ENCODE peak calls at places on chromosomes 5 and 9, in five cellular contexts. K is uterus, I is breast epithelium, O is testis, D is esophagus muscularis mucosa. B is an unnamed sample.
A peak's percentile ranks its signal among the peaks of the same experiment; 100 is the strongest.

GRCh38 chr5:107474724-107475489 is 195.8 kb downstream of the EFNA5 start:
- DNase-seq in K (no peak), I (no peak), D (no peak), O (no peak), B (no peak)

GRCh38 chr9:93174976-93175375 is 9.0 kb upstream of the WNK2 start:
- DNase-seq in D (no peak), O (no peak), I (no peak), K (no peak), B (no peak)

GRCh38 chr5:17405976-17406876 is 91.8 kb upstream of the TAF11L2 start:
- DNase-seq in K (no peak), D (peak; percentile 10), O (no peak), I (no peak), B (no peak)

GRCh38 chr9:129225815-129226214 is 47.8 kb upstream of the IER5L start:
- DNase-seq in K (peak; percentile 81), I (no peak), O (peak; percentile 47), D (no peak), B (peak; percentile 60)

GRCh38 chr5:54621048-54621447 is 103.5 kb downstream of the SNX18 start:
- DNase-seq in K (no peak), I (no peak), O (no peak), D (no peak), B (no peak)

GRCh38 chr5:87944553-87945320 is 323.9 kb downstream of the TMEM161B start:
- DNase-seq in O (no peak), I (no peak), K (peak; percentile 37), D (no peak), B (no peak)

GRCh38 chr9:70761139-70761538 is 346.7 kb upstream of the KLF9 start:
- DNase-seq in O (no peak), I (no peak), K (no peak), D (no peak), B (no peak)

GRCh38 chr5:152864993-152865392 is 459.9 kb upstream of the NMUR2 start:
- DNase-seq in O (no peak), K (no peak), I (no peak), D (no peak), B (no peak)

GRCh38 chr5:155418960-155419579 is 405.5 kb downstream of the KIF4B start:
- DNase-seq in D (no peak), O (no peak), K (no peak), I (no peak), B (no peak)

GRCh38 chr9:123478160-123478559 is 122.2 kb downstream of the CRB2 start:
- DNase-seq in O (no peak), I (no peak), K (no peak), D (no peak), B (no peak)

GRCh38 chr5:134240421-134240962 is 14.6 kb upstream of the PPP2CA start:
- DNase-seq in I (no peak), O (peak; percentile 26), K (no peak), D (no peak), B (no peak)

GRCh38 chr5:9646843-9647242 is 16.7 kb upstream of the TAS2R1 start:
- DNase-seq in O (no peak), D (no peak), K (no peak), I (no peak), B (no peak)

GRCh38 chr5:83636141-83636540 is 84.5 kb downstream of the HAPLN1 start:
- DNase-seq in O (no peak), D (no peak), I (no peak), K (no peak), B (no peak)

GRCh38 chr5:134371834-134372340 is 518 bp downstream of the UBE2B start:
- DNase-seq in D (no peak), K (peak; percentile 36), I (peak; percentile 48), O (peak; percentile 70), B (peak; percentile 61)

GRCh38 chr9:109986423-109987055 is 206.5 kb downstream of the PALM2AKAP2 start:
- DNase-seq in I (no peak), D (no peak), K (no peak), O (no peak), B (no peak)

GRCh38 chr9:16396389-16396788 is 474.1 kb downstream of the BNC2 start:
- DNase-seq in D (no peak), I (no peak), O (no peak), K (no peak), B (no peak)

GRCh38 chr5:52837068-52837467 is 49.4 kb downstream of the ITGA1 start:
- DNase-seq in D (no peak), I (no peak), O (no peak), K (peak; percentile 46), B (no peak)

GRCh38 chr5:36698031-36698430 is 91.6 kb downstream of the SLC1A3 start:
- DNase-seq in D (no peak), I (no peak), O (no peak), K (no peak), B (no peak)

GRCh38 chr9:27368317-27368985 is 71.5 kb upstream of the EQTN start:
- DNase-seq in I (no peak), O (peak; percentile 48), K (peak; percentile 55), D (no peak), B (no peak)

GRCh38 chr5:72320022-72320898 is at the start of the genes MRPS27 and PTCD2:
- DNase-seq in K (peak; percentile 97), O (peak; percentile 98), I (peak; percentile 92), D (peak; percentile 98), B (peak; percentile 97)
- TF ChIP-seq POLR2A in K (peak; percentile 42), O (no peak), I (peak; percentile 17), D (peak; percentile 5), B (peak; percentile 55)

DNA sequence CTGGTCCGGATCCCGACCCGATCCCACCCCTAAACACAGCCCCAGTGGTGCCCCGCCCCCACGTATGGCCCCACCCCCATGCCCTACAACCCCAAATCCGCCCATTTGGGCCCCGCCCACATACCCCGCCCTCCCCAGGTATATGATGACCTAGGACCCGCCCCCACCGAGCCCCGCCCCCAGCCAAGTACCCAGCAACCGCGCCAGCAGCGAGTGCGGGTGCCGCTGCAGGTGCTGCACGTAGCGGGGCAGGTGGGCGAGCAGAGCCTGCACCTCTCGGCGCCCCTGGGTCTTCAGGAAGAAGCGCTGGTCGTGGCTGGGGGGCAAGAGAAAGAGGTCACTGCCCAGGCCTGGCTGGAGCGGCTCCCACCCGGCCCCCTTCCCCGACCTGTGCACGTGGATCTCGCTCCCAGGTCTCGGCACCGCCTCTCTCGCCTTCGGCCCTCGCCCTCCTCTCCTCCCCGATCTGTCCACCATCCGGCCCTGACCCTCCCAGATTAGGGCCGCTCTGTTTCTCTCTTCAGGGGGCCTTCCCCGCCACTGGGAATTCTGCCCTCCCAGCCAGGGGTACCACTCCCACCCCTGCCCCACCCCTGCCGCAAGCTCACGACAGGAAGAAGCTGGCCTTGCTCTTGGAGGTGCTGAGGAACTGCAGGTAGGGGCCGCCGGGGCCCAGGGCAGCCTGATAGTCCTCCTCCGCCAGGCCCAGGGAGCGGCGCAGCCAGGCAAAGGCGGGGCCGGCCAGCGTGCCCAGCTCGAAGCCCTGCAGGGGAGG is 2.9 kb downstream of the PIP5KL1 start:
- DNase-seq in I (peak; percentile 73), O (no peak), K (no peak), D (no peak), B (peak; percentile 84)
- H3K4me3 ChIP-seq in I (peak overlapping the region; percentile 69), O (peak overlapping the region; percentile 35), K (no peak overlapping the region), D (peak overlapping the region; percentile 42), B (peak overlapping the region; percentile 21)

GRCh38 chr9:33167084-33167948 is at the start of gene B4GALT1:
- DNase-seq in I (peak; percentile 91), O (peak; percentile 96), K (peak; percentile 94), D (peak; percentile 98), B (peak; percentile 97)
- TF ChIP-seq POLR2A in I (peak; percentile 47), O (peak; percentile 41), K (peak; percentile 73), D (peak; percentile 77), B (peak; percentile 88)

GRCh38 chr5:141039061-141039460 is 12.1 kb upstream of the PCDHB1 start:
- DNase-seq in D (no peak), K (no peak), I (no peak), O (no peak), B (no peak)

GRCh38 chr5:141039517-141039916 is 11.7 kb upstream of the PCDHB1 start:
- DNase-seq in K (no peak), I (no peak), O (peak; percentile 17), D (no peak), B (no peak)

GRCh38 chr5:141040763-141041426 is 10.3 kb upstream of the PCDHB1 start:
- DNase-seq in O (peak; percentile 98), K (peak; percentile 95), I (peak; percentile 97), D (peak; percentile 94), B (peak; percentile 80)

GRCh38 chr5:141041427-141041785 is 9.8 kb upstream of the PCDHB1 start:
- DNase-seq in O (no peak), D (no peak), I (no peak), K (no peak), B (no peak)

DNA sequence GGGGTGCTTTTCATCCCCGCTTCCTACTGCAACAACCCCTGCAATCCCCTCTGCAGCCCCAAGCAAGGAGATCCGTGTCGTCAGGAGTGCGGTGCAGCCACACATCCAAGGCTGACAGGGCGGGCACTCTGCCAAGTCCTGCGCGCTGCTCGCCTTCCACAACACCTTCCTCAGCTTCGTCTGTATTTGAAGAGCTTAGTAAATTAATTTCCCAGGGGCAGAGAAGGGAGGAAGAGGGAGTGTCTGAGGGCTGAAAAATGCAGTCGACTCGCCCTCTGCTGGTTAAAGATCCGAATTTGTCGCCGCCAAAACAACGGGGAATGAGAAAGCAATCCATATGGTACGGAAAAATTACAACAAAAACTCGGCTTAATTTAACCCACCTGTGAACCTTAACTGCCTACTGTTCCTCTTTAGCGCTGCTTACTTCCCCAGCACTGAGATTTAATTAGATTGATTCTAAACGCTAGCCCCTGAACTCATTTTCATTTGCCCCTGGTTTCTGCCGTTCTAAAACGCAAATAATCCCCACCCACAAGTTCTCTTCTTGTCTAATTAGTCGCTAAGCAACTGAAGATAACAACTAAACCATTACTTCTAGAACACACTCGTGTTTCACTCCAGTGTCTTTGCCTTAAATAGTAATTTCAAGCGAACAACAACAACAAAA is 10.9 kb upstream of the PCDHB1 start:
- DNase-seq in I (peak; percentile 26), O (peak; percentile 65), D (no peak), K (peak; percentile 20), B (no peak)
- H3K4me3 ChIP-seq in I (peak overlapping the region; percentile 64), O (peak overlapping the region; percentile 51), D (peak overlapping the region; percentile 64), K (peak overlapping the region; percentile 10), B (peak overlapping the region; percentile 3)

GRCh38 chr9:90853945-90854344 is 52.3 kb downstream of the SYK start:
- DNase-seq in I (no peak), O (no peak), D (no peak), K (no peak), B (no peak)
- TF ChIP-seq POLR2A in I (no peak), O (no peak), D (no peak), K (no peak), B (no peak)

GRCh38 chr5:2023196-2023595 is 140.5 kb upstream of the IRX4 start:
- DNase-seq in I (no peak), D (peak; percentile 24), K (no peak), O (no peak), B (no peak)

GRCh38 chr5:2020730-2021129 is 138.0 kb upstream of the IRX4 start:
- DNase-seq in K (no peak), I (no peak), D (no peak), O (no peak), B (no peak)

GRCh38 chr5:2021484-2022176 is 138.9 kb upstream of the IRX4 start:
- DNase-seq in O (no peak), K (no peak), D (no peak), I (no peak), B (no peak)

GRCh38 chr5:2024986-2025721 is 142.4 kb upstream of the IRX4 start:
- DNase-seq in D (peak; percentile 29), I (no peak), K (no peak), O (no peak), B (no peak)

DNA sequence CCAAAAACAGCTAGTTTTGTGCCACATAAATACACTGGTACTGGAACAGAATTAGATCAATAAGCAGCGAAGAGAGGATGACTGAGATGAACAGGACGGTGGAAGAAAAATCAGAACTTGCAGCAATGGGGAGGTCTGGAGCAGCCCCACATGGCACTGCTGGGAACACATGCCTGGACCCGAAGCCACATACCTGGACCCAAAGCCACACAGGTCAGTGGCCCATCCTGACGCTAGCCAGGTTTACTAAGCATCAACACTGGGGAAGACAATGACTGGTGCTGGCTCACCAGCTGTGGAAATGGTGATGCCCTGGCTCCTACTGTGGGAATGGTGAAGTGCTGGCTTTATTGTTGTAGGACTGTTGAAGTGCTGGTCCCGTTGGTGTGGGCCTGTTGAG is 139.7 kb upstream of the IRX4 start:
- DNase-seq in I (no peak), O (no peak), D (peak; percentile 68), K (no peak), B (no peak)
- H3K4me3 ChIP-seq in I (no peak overlapping the region), O (no peak overlapping the region), D (no peak overlapping the region), K (no peak overlapping the region), B (no peak overlapping the region)